ENCODE peak calls at places on chromosomes 13 and 19, in ten cellular contexts. One of them, this sample, is unnamed.

GRCh38 chr13:81602236-81602635 is 1261.3 kb upstream of the SPRY2 start:
- DNase-seq in CD8-positive, alpha-beta memory T cell: no peak
- DNase-seq in NCI-H510A: no peak
- DNase-seq in GM23338: no peak
- DNase-seq in lung microvascular endothelial cell: no peak
- DNase-seq in stimulated activated CD4-positive, alpha-beta T cell treated with anti-CD3 and anti-CD28 coated beads, Interleukin-4, amount 100 ng/mL, for 48 hours: no peak
- DNase-seq in T-helper 2 cell: no peak
- DNase-seq in anterior cingulate cortex: no peak
- DNase-seq in amniotic epithelial cell: no peak
- DNase-seq in astrocyte of the hippocampus: no peak
- DNase-seq in this sample: no peak

GRCh38 chr19:11767633-11768133 is 883 bp downstream of the ZNF441 start:
- DNase-seq in GM23338: peak
- DNase-seq in stimulated activated CD4-positive, alpha-beta T cell treated with anti-CD3 and anti-CD28 coated beads, Interleukin-4, amount 100 ng/mL, for 48 hours: no peak
- DNase-seq in astrocyte of the hippocampus: peak
- DNase-seq in T-helper 2 cell: no peak
- DNase-seq in anterior cingulate cortex: peak
- DNase-seq in CD8-positive, alpha-beta memory T cell: no peak
- DNase-seq in lung microvascular endothelial cell: peak
- DNase-seq in NCI-H510A: no peak
- DNase-seq in amniotic epithelial cell: peak
- DNase-seq in this sample: peak

GRCh38 chr13:57865600-57866294 is 234.2 kb downstream of the PCDH17 start:
- DNase-seq in NCI-H510A: no peak
- DNase-seq in astrocyte of the hippocampus: no peak
- DNase-seq in CD8-positive, alpha-beta memory T cell: no peak
- DNase-seq in stimulated activated CD4-positive, alpha-beta T cell treated with anti-CD3 and anti-CD28 coated beads, Interleukin-4, amount 100 ng/mL, for 48 hours: no peak
- DNase-seq in GM23338: no peak
- DNase-seq in lung microvascular endothelial cell: no peak
- DNase-seq in amniotic epithelial cell: peak
- DNase-seq in T-helper 2 cell: no peak
- DNase-seq in anterior cingulate cortex: no peak
- DNase-seq in this sample: no peak

GRCh38 chr19:31085125-31085524 is 264.1 kb downstream of the TSHZ3 start:
- DNase-seq in GM23338: no peak
- DNase-seq in amniotic epithelial cell: peak
- DNase-seq in stimulated activated CD4-positive, alpha-beta T cell treated with anti-CD3 and anti-CD28 coated beads, Interleukin-4, amount 100 ng/mL, for 48 hours: no peak
- DNase-seq in CD8-positive, alpha-beta memory T cell: no peak
- DNase-seq in NCI-H510A: no peak
- DNase-seq in T-helper 2 cell: no peak
- DNase-seq in lung microvascular endothelial cell: no peak
- DNase-seq in astrocyte of the hippocampus: no peak
- DNase-seq in anterior cingulate cortex: no peak
- DNase-seq in this sample: no peak

GRCh38 chr19:4229179-4229931 is at the start of gene EBI3:
- DNase-seq in stimulated activated CD4-positive, alpha-beta T cell treated with anti-CD3 and anti-CD28 coated beads, Interleukin-4, amount 100 ng/mL, for 48 hours: peak
- DNase-seq in CD8-positive, alpha-beta memory T cell: no peak
- DNase-seq in NCI-H510A: no peak
- DNase-seq in anterior cingulate cortex: peak
- DNase-seq in T-helper 2 cell: no peak
- DNase-seq in GM23338: peak
- DNase-seq in amniotic epithelial cell: peak
- DNase-seq in lung microvascular endothelial cell: peak
- DNase-seq in astrocyte of the hippocampus: peak
- DNase-seq in this sample: peak

GRCh38 chr13:26695360-26695705 is 65.3 kb downstream of the GPR12 start:
- DNase-seq in NCI-H510A: no peak
- DNase-seq in T-helper 2 cell: no peak
- DNase-seq in GM23338: no peak
- DNase-seq in CD8-positive, alpha-beta memory T cell: no peak
- DNase-seq in lung microvascular endothelial cell: no peak
- DNase-seq in astrocyte of the hippocampus: no peak
- DNase-seq in stimulated activated CD4-positive, alpha-beta T cell treated with anti-CD3 and anti-CD28 coated beads, Interleukin-4, amount 100 ng/mL, for 48 hours: no peak
- DNase-seq in anterior cingulate cortex: no peak
- DNase-seq in amniotic epithelial cell: no peak
- DNase-seq in this sample: no peak

GRCh38 chr19:31074751-31075150 is 274.5 kb downstream of the TSHZ3 start:
- DNase-seq in astrocyte of the hippocampus: no peak
- DNase-seq in amniotic epithelial cell: no peak
- DNase-seq in CD8-positive, alpha-beta memory T cell: no peak
- DNase-seq in lung microvascular endothelial cell: no peak
- DNase-seq in GM23338: peak
- DNase-seq in anterior cingulate cortex: no peak
- DNase-seq in T-helper 2 cell: no peak
- DNase-seq in NCI-H510A: no peak
- DNase-seq in stimulated activated CD4-positive, alpha-beta T cell treated with anti-CD3 and anti-CD28 coated beads, Interleukin-4, amount 100 ng/mL, for 48 hours: no peak
- DNase-seq in this sample: no peak

GRCh38 chr19:4473011-4473410 is 914 bp downstream of the HDGFL2 start:
- DNase-seq in NCI-H510A: no peak
- DNase-seq in amniotic epithelial cell: no peak
- DNase-seq in lung microvascular endothelial cell: no peak
- DNase-seq in astrocyte of the hippocampus: no peak
- DNase-seq in GM23338: no peak
- DNase-seq in stimulated activated CD4-positive, alpha-beta T cell treated with anti-CD3 and anti-CD28 coated beads, Interleukin-4, amount 100 ng/mL, for 48 hours: no peak
- DNase-seq in CD8-positive, alpha-beta memory T cell: no peak
- DNase-seq in T-helper 2 cell: no peak
- DNase-seq in anterior cingulate cortex: no peak
- DNase-seq in this sample: no peak

GRCh38 chr13:100154835-100155463 is 66.1 kb downstream of the PCCA start:
- DNase-seq in amniotic epithelial cell: no peak
- DNase-seq in astrocyte of the hippocampus: no peak
- DNase-seq in lung microvascular endothelial cell: no peak
- DNase-seq in stimulated activated CD4-positive, alpha-beta T cell treated with anti-CD3 and anti-CD28 coated beads, Interleukin-4, amount 100 ng/mL, for 48 hours: no peak
- DNase-seq in GM23338: peak
- DNase-seq in NCI-H510A: no peak
- DNase-seq in CD8-positive, alpha-beta memory T cell: no peak
- DNase-seq in anterior cingulate cortex: no peak
- DNase-seq in T-helper 2 cell: no peak
- DNase-seq in this sample: no peak

GRCh38 chr13:94192576-94192975 is 286.9 kb downstream of the DCT start:
- DNase-seq in anterior cingulate cortex: no peak
- DNase-seq in lung microvascular endothelial cell: peak
- DNase-seq in T-helper 2 cell: no peak
- DNase-seq in GM23338: peak
- DNase-seq in amniotic epithelial cell: peak
- DNase-seq in NCI-H510A: no peak
- DNase-seq in astrocyte of the hippocampus: no peak
- DNase-seq in CD8-positive, alpha-beta memory T cell: no peak
- DNase-seq in stimulated activated CD4-positive, alpha-beta T cell treated with anti-CD3 and anti-CD28 coated beads, Interleukin-4, amount 100 ng/mL, for 48 hours: no peak
- DNase-seq in this sample: peak

GRCh38 chr13:20760872-20761271 is 12.9 kb downstream of the EEF1AKMT1 start:
- DNase-seq in amniotic epithelial cell: no peak
- DNase-seq in T-helper 2 cell: no peak
- DNase-seq in astrocyte of the hippocampus: no peak
- DNase-seq in GM23338: no peak
- DNase-seq in NCI-H510A: no peak
- DNase-seq in anterior cingulate cortex: no peak
- DNase-seq in stimulated activated CD4-positive, alpha-beta T cell treated with anti-CD3 and anti-CD28 coated beads, Interleukin-4, amount 100 ng/mL, for 48 hours: no peak
- DNase-seq in lung microvascular endothelial cell: peak
- DNase-seq in CD8-positive, alpha-beta memory T cell: no peak
- DNase-seq in this sample: no peak

GRCh38 chr19:1106841-1107654 is 3.3 kb downstream of the GPX4 start:
- DNase-seq in lung microvascular endothelial cell: no peak
- DNase-seq in anterior cingulate cortex: no peak
- DNase-seq in stimulated activated CD4-positive, alpha-beta T cell treated with anti-CD3 and anti-CD28 coated beads, Interleukin-4, amount 100 ng/mL, for 48 hours: no peak
- DNase-seq in GM23338: peak
- DNase-seq in T-helper 2 cell: no peak
- DNase-seq in astrocyte of the hippocampus: no peak
- DNase-seq in NCI-H510A: no peak
- DNase-seq in amniotic epithelial cell: peak
- DNase-seq in CD8-positive, alpha-beta memory T cell: no peak
- DNase-seq in this sample: no peak

GRCh38 chr19:14347999-14348889 is 33.0 kb upstream of the ADGRE5 start:
- DNase-seq in T-helper 2 cell: peak
- DNase-seq in NCI-H510A: no peak
- DNase-seq in astrocyte of the hippocampus: peak
- DNase-seq in anterior cingulate cortex: peak
- DNase-seq in lung microvascular endothelial cell: peak
- DNase-seq in stimulated activated CD4-positive, alpha-beta T cell treated with anti-CD3 and anti-CD28 coated beads, Interleukin-4, amount 100 ng/mL, for 48 hours: peak
- DNase-seq in amniotic epithelial cell: peak
- DNase-seq in CD8-positive, alpha-beta memory T cell: peak
- DNase-seq in GM23338: peak
- DNase-seq in this sample: peak

GRCh38 chr13:95536629-95537241 is 15.8 kb upstream of the CLDN10 start:
- DNase-seq in amniotic epithelial cell: peak
- DNase-seq in anterior cingulate cortex: no peak
- DNase-seq in GM23338: peak
- DNase-seq in lung microvascular endothelial cell: peak
- DNase-seq in astrocyte of the hippocampus: peak
- DNase-seq in CD8-positive, alpha-beta memory T cell: no peak
- DNase-seq in T-helper 2 cell: no peak
- DNase-seq in stimulated activated CD4-positive, alpha-beta T cell treated with anti-CD3 and anti-CD28 coated beads, Interleukin-4, amount 100 ng/mL, for 48 hours: no peak
- DNase-seq in NCI-H510A: no peak
- DNase-seq in this sample: no peak

GRCh38 chr13:44116562-44117315 is 237.0 kb downstream of the LACC1 start:
- DNase-seq in lung microvascular endothelial cell: peak
- DNase-seq in GM23338: peak
- DNase-seq in anterior cingulate cortex: no peak
- DNase-seq in astrocyte of the hippocampus: peak
- DNase-seq in stimulated activated CD4-positive, alpha-beta T cell treated with anti-CD3 and anti-CD28 coated beads, Interleukin-4, amount 100 ng/mL, for 48 hours: no peak
- DNase-seq in NCI-H510A: no peak
- DNase-seq in CD8-positive, alpha-beta memory T cell: no peak
- DNase-seq in T-helper 2 cell: no peak
- DNase-seq in amniotic epithelial cell: no peak
- DNase-seq in this sample: no peak

GRCh38 chr13:76991432-76991795 is 467 bp upstream of the CLN5 start:
- DNase-seq in T-helper 2 cell: peak
- DNase-seq in anterior cingulate cortex: no peak
- DNase-seq in astrocyte of the hippocampus: peak
- DNase-seq in stimulated activated CD4-positive, alpha-beta T cell treated with anti-CD3 and anti-CD28 coated beads, Interleukin-4, amount 100 ng/mL, for 48 hours: peak
- DNase-seq in NCI-H510A: no peak
- DNase-seq in CD8-positive, alpha-beta memory T cell: peak
- DNase-seq in GM23338: no peak
- DNase-seq in lung microvascular endothelial cell: peak
- DNase-seq in amniotic epithelial cell: no peak
- DNase-seq in this sample: peak

GRCh38 chr13:44816701-44817684 is 172.3 kb downstream of the NUFIP1 start:
- DNase-seq in GM23338: no peak
- DNase-seq in CD8-positive, alpha-beta memory T cell: no peak
- DNase-seq in T-helper 2 cell: no peak
- DNase-seq in NCI-H510A: no peak
- DNase-seq in stimulated activated CD4-positive, alpha-beta T cell treated with anti-CD3 and anti-CD28 coated beads, Interleukin-4, amount 100 ng/mL, for 48 hours: no peak
- DNase-seq in amniotic epithelial cell: peak
- DNase-seq in anterior cingulate cortex: no peak
- DNase-seq in lung microvascular endothelial cell: no peak
- DNase-seq in astrocyte of the hippocampus: no peak
- DNase-seq in this sample: no peak

GRCh38 chr19:35911173-35911572 is 3.1 kb upstream of the TYROBP start:
- DNase-seq in amniotic epithelial cell: no peak
- DNase-seq in astrocyte of the hippocampus: no peak
- DNase-seq in GM23338: peak
- DNase-seq in T-helper 2 cell: no peak
- DNase-seq in NCI-H510A: no peak
- DNase-seq in stimulated activated CD4-positive, alpha-beta T cell treated with anti-CD3 and anti-CD28 coated beads, Interleukin-4, amount 100 ng/mL, for 48 hours: no peak
- DNase-seq in CD8-positive, alpha-beta memory T cell: no peak
- DNase-seq in anterior cingulate cortex: no peak
- DNase-seq in lung microvascular endothelial cell: no peak
- DNase-seq in this sample: no peak

GRCh38 chr19:4581381-4582111 is 22.1 kb upstream of the SEMA6B start:
- DNase-seq in astrocyte of the hippocampus: peak
- DNase-seq in lung microvascular endothelial cell: peak
- DNase-seq in amniotic epithelial cell: no peak
- DNase-seq in T-helper 2 cell: no peak
- DNase-seq in anterior cingulate cortex: no peak
- DNase-seq in stimulated activated CD4-positive, alpha-beta T cell treated with anti-CD3 and anti-CD28 coated beads, Interleukin-4, amount 100 ng/mL, for 48 hours: no peak
- DNase-seq in CD8-positive, alpha-beta memory T cell: no peak
- DNase-seq in NCI-H510A: peak
- DNase-seq in GM23338: peak
- DNase-seq in this sample: no peak

GRCh38 chr13:80341771-80342271 is 895 bp upstream of the SPRY2 start:
- DNase-seq in stimulated activated CD4-positive, alpha-beta T cell treated with anti-CD3 and anti-CD28 coated beads, Interleukin-4, amount 100 ng/mL, for 48 hours: no peak
- DNase-seq in T-helper 2 cell: peak
- DNase-seq in lung microvascular endothelial cell: peak
- DNase-seq in anterior cingulate cortex: peak
- DNase-seq in NCI-H510A: no peak
- DNase-seq in GM23338: peak
- DNase-seq in astrocyte of the hippocampus: peak
- DNase-seq in CD8-positive, alpha-beta memory T cell: no peak
- DNase-seq in amniotic epithelial cell: peak
- DNase-seq in this sample: peak

GRCh38 chr13:38697197-38697596 is 10.3 kb downstream of the FREM2 start:
- DNase-seq in astrocyte of the hippocampus: no peak
- DNase-seq in GM23338: no peak
- DNase-seq in T-helper 2 cell: no peak
- DNase-seq in CD8-positive, alpha-beta memory T cell: no peak
- DNase-seq in lung microvascular endothelial cell: no peak
- DNase-seq in stimulated activated CD4-positive, alpha-beta T cell treated with anti-CD3 and anti-CD28 coated beads, Interleukin-4, amount 100 ng/mL, for 48 hours: no peak
- DNase-seq in NCI-H510A: no peak
- DNase-seq in anterior cingulate cortex: no peak
- DNase-seq in amniotic epithelial cell: no peak
- DNase-seq in this sample: no peak

This sample was measured in testis.